ENCODE peak calls at places on chromosomes 4 and X, in eight cellular contexts. W, P, K, M, C, B, I and D are unnamed samples.

GRCh38 chr4:41044165-41044564 is 170.2 kb downstream of the APBB2 start:
- DNase-seq in W (no peak), P (no peak), K (no peak), M (no peak), C (no peak), B (no peak), I (no peak), D (no peak)

GRCh38 chr4:94635172-94635571 is 122.6 kb upstream of the BMPR1B start:
- DNase-seq in W (no peak), P (peak; percentile 33), K (peak; percentile 33), M (no peak), C (no peak), B (peak; percentile 53), I (no peak), D (no peak)

GRCh38 chrX:45718676-45719075 is 518.0 kb upstream of the DIPK2B start:
- DNase-seq in W (no peak), P (no peak), K (no peak), M (no peak), C (no peak), B (no peak), I (no peak), D (no peak)

GRCh38 chr4:32002037-32002747 is 1282.0 kb downstream of the PCDH7 start:
- DNase-seq in W (no peak), P (no peak), K (no peak), M (no peak), C (no peak), B (no peak), I (no peak), D (no peak)

GRCh38 chr4:73019462-73020047 is 50.0 kb downstream of the COX18 start:
- DNase-seq in W (no peak), P (peak; percentile 22), K (peak; percentile 63), M (peak; percentile 45), C (no peak), B (peak; percentile 47), I (peak; percentile 7), D (no peak)

GRCh38 chr4:16055937-16056336 is 27.9 kb downstream of the PROM1 start:
- DNase-seq in W (no peak), P (no peak), K (no peak), M (no peak), C (no peak), B (no peak), I (no peak), D (no peak)

GRCh38 chr4:134677209-134677814 is 475.7 kb upstream of the PABPC4L start:
- DNase-seq in W (no peak), P (no peak), K (no peak), M (no peak), C (no peak), B (no peak), I (no peak), D (no peak)

GRCh38 chrX:44947995-44948394 is 75.0 kb downstream of the KDM6A start:
- DNase-seq in W (no peak), P (no peak), K (no peak), M (no peak), C (no peak), B (no peak), I (no peak), D (no peak)

GRCh38 chrX:41600266-41600665 is 88.5 kb upstream of the GPR34 start:
- DNase-seq in W (no peak), P (peak; percentile 83), K (peak; percentile 62), M (peak; percentile 35), C (no peak), B (peak; percentile 68), I (no peak), D (peak; percentile 50)

GRCh38 chr4:80963051-80963450 is 67.5 kb upstream of the BMP3 start:
- DNase-seq in W (no peak), P (peak; percentile 7), K (no peak), M (no peak), C (no peak), B (peak; percentile 29), I (no peak), D (peak; percentile 97)

GRCh38 chr4:2194556-2194955 is 47.4 kb downstream of the HAUS3 start:
- DNase-seq in W (no peak), P (peak; percentile 7), K (no peak), M (no peak), C (no peak), B (peak; percentile 10), I (no peak), D (no peak)

GRCh38 chrX:152847281-152847680 is 16.4 kb downstream of the NSDHL start:
- DNase-seq in W (no peak), P (no peak), K (no peak), M (no peak), C (no peak), B (no peak), I (no peak), D (no peak)

GRCh38 chrX:48508400-48509244 is at the start of gene PORCN:
- DNase-seq in W (peak; percentile 86), P (no peak), K (peak; percentile 62), M (no peak), C (no peak), B (peak; percentile 35), I (no peak), D (no peak)

GRCh38 chr4:40953253-40954118 is 203.7 kb downstream of the NSUN7 start:
- DNase-seq in W (no peak), P (no peak), K (peak; percentile 26), M (no peak), C (no peak), B (no peak), I (no peak), D (no peak)

GRCh38 chr4:172830295-172830764 is 338.3 kb upstream of the GALNT7 start:
- DNase-seq in W (no peak), P (no peak), K (peak; percentile 17), M (no peak), C (no peak), B (peak; percentile 21), I (no peak), D (no peak)

GRCh38 chr4:39626913-39627312 is 11.8 kb downstream of the SMIM14 start:
- DNase-seq in W (no peak), P (no peak), K (no peak), M (no peak), C (no peak), B (no peak), I (no peak), D (no peak)

GRCh38 chr4:27149541-27150212 is 289.0 kb downstream of the STIM2 start:
- DNase-seq in W (no peak), P (peak; percentile 77), K (no peak), M (peak; percentile 65), C (no peak), B (peak; percentile 37), I (peak; percentile 79), D (no peak)

GRCh38 chrX:85051627-85052026 is 48.0 kb downstream of the APOOL start:
- DNase-seq in W (no peak), P (no peak), K (no peak), M (no peak), C (no peak), B (no peak), I (no peak), D (no peak)

GRCh38 chrX:85052207-85052606 is 48.5 kb downstream of the APOOL start:
- DNase-seq in W (no peak), P (no peak), K (peak; percentile 8), M (no peak), C (no peak), B (peak; percentile 11), I (no peak), D (peak; percentile 17)

GRCh38 chrX:85052636-85053343 is 49.1 kb downstream of the APOOL start:
- DNase-seq in W (no peak), P (peak; percentile 77), K (peak; percentile 61), M (peak; percentile 43), C (peak; percentile 6), B (peak; percentile 86), I (peak; percentile 41), D (peak; percentile 75)
- TF ChIP-seq CTCF in W (peak; percentile 39), P (no peak), K (peak; percentile 11), M (peak; percentile 14), C (peak; percentile 8), B (peak; percentile 53), I (peak; percentile 27), D (peak; percentile 36)

GRCh38 chr4:25308761-25309160 is 3.8 kb upstream of the ZCCHC4 start:
- DNase-seq in W (no peak), P (peak; percentile 33), K (no peak), M (no peak), C (peak; percentile 25), B (peak; percentile 51), I (no peak), D (no peak)

GRCh38 chr4:25310066-25310824 is 2.3 kb upstream of the ZCCHC4 start:
- DNase-seq in W (no peak), P (no peak), K (no peak), M (no peak), C (no peak), B (no peak), I (no peak), D (no peak)

GRCh38 chr4:25312496-25313193 is at the start of gene ZCCHC4:
- DNase-seq in W (peak; percentile 92), P (peak; percentile 82), K (peak; percentile 96), M (peak; percentile 81), C (peak; percentile 66), B (peak; percentile 90), I (peak; percentile 64), D (peak; percentile 71)

GRCh38 chr4:25310825-25311210 is 1.8 kb upstream of the ZCCHC4 start:
- DNase-seq in W (no peak), P (no peak), K (no peak), M (no peak), C (no peak), B (no peak), I (no peak), D (no peak)

GRCh38 chr4:25313194-25313895 is 771 bp downstream of the ZCCHC4 start:
- DNase-seq in W (no peak), P (no peak), K (no peak), M (no peak), C (no peak), B (no peak), I (no peak), D (no peak)
- H3K4me3 ChIP-seq in W (peak overlapping the region; percentile 85), P (peak overlapping the region; percentile 98), K (peak overlapping the region; percentile 88), M (peak overlapping the region; percentile 77), C (peak overlapping the region; percentile 97), B (peak overlapping the region; percentile 79), I (peak overlapping the region; percentile 94), D (peak overlapping the region; percentile 96)

DNA sequence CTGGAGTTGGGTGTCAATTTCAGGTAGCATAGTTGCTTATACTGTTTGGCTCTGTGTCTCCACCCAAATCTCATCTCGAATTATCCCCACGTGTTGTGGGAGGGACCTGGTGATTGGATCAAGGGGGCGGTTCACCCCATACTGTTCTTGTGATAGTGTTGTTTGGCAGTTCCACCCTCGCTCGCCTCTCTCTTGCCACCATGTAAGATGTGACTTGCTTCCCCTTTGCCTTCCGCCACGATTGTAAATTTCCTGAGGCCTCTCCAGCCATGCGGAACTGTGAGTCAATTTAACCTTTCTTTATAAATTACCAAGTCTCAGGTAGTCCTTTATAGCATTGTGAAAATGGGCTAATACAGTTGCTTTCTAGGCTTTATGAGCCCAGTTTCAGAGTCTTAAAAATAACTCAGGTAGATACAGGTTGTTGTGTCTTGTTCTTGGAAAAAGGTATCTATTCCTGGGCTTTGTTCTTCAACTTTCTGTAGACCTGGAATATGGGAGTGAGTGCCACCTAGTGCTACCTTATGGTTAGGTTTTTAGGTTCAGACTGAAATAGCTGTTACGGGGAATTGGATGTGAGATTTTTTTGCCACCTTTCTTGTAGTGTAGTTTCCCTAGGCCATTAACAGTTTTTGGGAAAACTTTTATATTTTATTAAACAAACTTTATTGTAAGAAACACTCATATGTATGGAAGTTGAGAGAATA is 15.6 kb downstream of the PGK1 start:
- DNase-seq in W (no peak), P (no peak), K (no peak), M (no peak), C (no peak), B (no peak), I (no peak), D (no peak)
- TF ChIP-seq CTCF in W (peak; percentile 43), P (peak; percentile 10), K (peak; percentile 18), M (peak; percentile 35), C (peak; percentile 6), B (no peak), I (peak; percentile 13), D (peak; percentile 37)

GRCh38 chr4:54877006-54877405 is 219.2 kb downstream of the KIT start:
- DNase-seq in W (no peak), P (peak; percentile 56), K (no peak), M (peak; percentile 31), C (no peak), B (peak; percentile 83), I (no peak), D (no peak)
- H3K4me3 ChIP-seq in W (no peak overlapping the region), P (no peak overlapping the region), K (no peak overlapping the region), M (no peak overlapping the region), C (no peak overlapping the region), B (no peak overlapping the region), I (no peak overlapping the region), D (no peak overlapping the region)